ENCODE peak calls at places on chromosomes 11 and 22, in four cellular contexts. A is H1, L is GM12878, T is HCT116. M is an unnamed sample.

GRCh38 chr11:13335319-13335718 is 57.7 kb downstream of the BMAL1 start:
- DNase-seq in A (peak), L (no peak), T (no peak), M (peak)

GRCh38 chr11:8689726-8690255 is 7.2 kb downstream of the RPL27A start:
- DNase-seq in A (no peak), L (no peak), T (no peak), M (no peak)

GRCh38 chr11:16779436-16779835 is 41.0 kb downstream of the C11orf58 start:
- DNase-seq in A (no peak), L (no peak), T (peak), M (peak)

GRCh38 chr22:21734540-21735197 is 925 bp downstream of the YPEL1 start:
- DNase-seq in A (no peak), L (no peak), T (no peak), M (peak)

GRCh38 chr22:23070418-23071162 is at the start of gene GNAZ:
- DNase-seq in A (peak), L (no peak), T (no peak), M (no peak)

GRCh38 chr11:16356057-16356750 is at the start of gene SOX6:
- DNase-seq in A (no peak), L (no peak), T (no peak), M (no peak)

GRCh38 chr22:33785283-33785991 is 134.8 kb downstream of the LARGE1 start:
- DNase-seq in A (no peak), L (peak), T (no peak), M (no peak)

GRCh38 chr11:76159303-76159937 is 46.9 kb downstream of the WNT11 start:
- DNase-seq in A (no peak), L (no peak), T (no peak), M (no peak)

GRCh38 chr22:33919591-33920501 is at the start of gene LARGE1:
- DNase-seq in A (peak), L (no peak), T (no peak), M (peak)

GRCh38 chr22:50200333-50201190 is at the start of gene SELENOO:
- DNase-seq in A (peak), L (no peak), T (peak), M (peak)

GRCh38 chr11:65555693-65556231 is 2.4 kb downstream of the LTBP3 start:
- DNase-seq in A (no peak), L (no peak), T (peak), M (peak)

GRCh38 chr11:33722579-33723234 is 13.5 kb downstream of the CD59 start:
- DNase-seq in A (no peak), L (peak), T (no peak), M (peak)

GRCh38 chr22:35914665-35915476 is 113.8 kb downstream of the RBFOX2 start:
- DNase-seq in A (peak), L (no peak), T (peak), M (peak)

GRCh38 chr11:102345923-102346322 is 1.1 kb upstream of the BIRC2 start:
- DNase-seq in A (no peak), L (no peak), T (peak), M (no peak)

GRCh38 chr11:121661796-121662508 is 209.2 kb upstream of the SORL1-AS1 start:
- DNase-seq in A (no peak), L (no peak), T (no peak), M (no peak)

GRCh38 chr11:91373497-91373896 is 851.1 kb upstream of the FAT3 start:
- DNase-seq in A (no peak), L (no peak), T (no peak), M (no peak)

GRCh38 chr11:11239959-11240358 is 113.1 kb downstream of the CSNK2A3 start:
- DNase-seq in A (no peak), L (no peak), T (no peak), M (no peak)

GRCh38 chr11:125348704-125349635 is 147.1 kb downstream of the FEZ1 start:
- DNase-seq in A (peak), L (no peak), T (no peak), M (peak)

GRCh38 chr11:46951864-46952263 is 15.3 kb downstream of the CSTPP1 start:
- DNase-seq in A (no peak), L (no peak), T (no peak), M (no peak)

GRCh38 chr11:29093416-29093815 is 923.4 kb downstream of the KCNA4 start:
- DNase-seq in A (no peak), L (no peak), T (no peak), M (no peak)

GRCh38 chr11:18312663-18313420 is 9.1 kb downstream of the HPS5 start:
- DNase-seq in A (no peak), L (no peak), T (no peak), M (no peak)

GRCh38 chr22:23818541-23818940 is 20.3 kb downstream of the DERL3 start:
- DNase-seq in A (no peak), L (no peak), T (no peak), M (no peak)

GRCh38 chr11:124863137-124863825 is 2.0 kb upstream of the ROBO3 start:
- DNase-seq in A (peak), L (no peak), T (no peak), M (no peak)

GRCh38 chr22:46280063-46280817 is 12.4 kb downstream of the TTC38 start:
- DNase-seq in A (no peak), L (no peak), T (no peak), M (no peak)

GRCh38 chr11:1129143-1129665 is 28.5 kb upstream of the MUC5AC start:
- DNase-seq in A (no peak), L (no peak), T (no peak), M (no peak)

GRCh38 chr22:42399315-42400271 is 32.6 kb downstream of the NFAM1 start:
- DNase-seq in A (no peak), L (no peak), T (no peak), M (peak)

GRCh38 chr22:46150615-46151423 is 493 bp downstream of the PPARA start:
- DNase-seq in A (peak), L (no peak), T (no peak), M (peak)

GRCh38 chr11:107493117-107493516 is 35.5 kb upstream of the CWF19L2 start:
- DNase-seq in A (no peak), L (no peak), T (no peak), M (no peak)

GRCh38 chr11:3738723-3739122 is 58.6 kb downstream of the NUP98 start:
- DNase-seq in A (no peak), L (no peak), T (no peak), M (no peak)

GRCh38 chr11:72985645-72986044 is 156.5 kb downstream of the FCHSD2 start:
- DNase-seq in A (no peak), L (no peak), T (no peak), M (no peak)

GRCh38 chr11:100095809-100096208 is 591.3 kb upstream of the ARHGAP42 start:
- DNase-seq in A (no peak), L (no peak), T (no peak), M (no peak)

GRCh38 chr11:33801821-33802413 is 27.6 kb upstream of the FBXO3 start:
- DNase-seq in A (no peak), L (peak), T (peak), M (no peak)

GRCh38 chr11:125210112-125210511 is 45.6 kb downstream of the PKNOX2 start:
- DNase-seq in A (no peak), L (no peak), T (no peak), M (no peak)

GRCh38 chr11:37988031-37988430 is 1390.0 kb upstream of the RAG2 start:
- DNase-seq in A (no peak), L (no peak), T (no peak), M (no peak)

GRCh38 chr11:65571940-65572339 is 398 bp upstream of the FAM89B start:
- DNase-seq in A (no peak), L (no peak), T (no peak), M (peak)

GRCh38 chr11:75191330-75191717 is 40.4 kb downstream of the SLCO2B1 start:
- DNase-seq in A (no peak), L (no peak), T (no peak), M (no peak)

GRCh38 chr11:57680552-57680874 is 12.6 kb downstream of the ZDHHC5 start:
- DNase-seq in A (no peak), L (no peak), T (no peak), M (peak)

GRCh38 chr22:22380098-22381030 is 128.2 kb downstream of the ZNF280B start:
- DNase-seq in A (peak), L (no peak), T (no peak), M (peak)

GRCh38 chr11:115981814-115982471 is 477.7 kb upstream of the CADM1 start:
- DNase-seq in A (no peak), L (no peak), T (no peak), M (no peak)

GRCh38 chr11:117837070-117837776 is 12.7 kb upstream of the FXYD2 start:
- DNase-seq in A (no peak), L (no peak), T (no peak), M (no peak)

GRCh38 chr11:112886707-112887370 is 74.4 kb upstream of the NCAM1 start:
- DNase-seq in A (no peak), L (no peak), T (no peak), M (no peak)
- TF ChIP-seq EGR1 in A (no peak), L (no peak), T (no peak), M (no peak)

GRCh38 chr11:113667801-113668200 is 38.3 kb downstream of the TMPRSS5 start:
- DNase-seq in A (no peak), L (no peak), T (no peak), M (no peak)

GRCh38 chr11:113664069-113664980 is 41.8 kb downstream of the TMPRSS5 start:
- DNase-seq in A (no peak), L (no peak), T (peak), M (peak)

GRCh38 chr11:113666584-113666983 is 39.5 kb downstream of the TMPRSS5 start:
- DNase-seq in A (no peak), L (no peak), T (no peak), M (no peak)

GRCh38 chr11:113664981-113665710 is 41.0 kb downstream of the TMPRSS5 start:
- DNase-seq in A (no peak), L (no peak), T (no peak), M (peak)

GRCh38 chr11:113663567-113663966 is 42.5 kb downstream of the TMPRSS5 start:
- DNase-seq in A (no peak), L (no peak), T (no peak), M (peak)
- TF ChIP-seq EGR1 in A (no peak), L (no peak), T (no peak), M (no peak)

DNA sequence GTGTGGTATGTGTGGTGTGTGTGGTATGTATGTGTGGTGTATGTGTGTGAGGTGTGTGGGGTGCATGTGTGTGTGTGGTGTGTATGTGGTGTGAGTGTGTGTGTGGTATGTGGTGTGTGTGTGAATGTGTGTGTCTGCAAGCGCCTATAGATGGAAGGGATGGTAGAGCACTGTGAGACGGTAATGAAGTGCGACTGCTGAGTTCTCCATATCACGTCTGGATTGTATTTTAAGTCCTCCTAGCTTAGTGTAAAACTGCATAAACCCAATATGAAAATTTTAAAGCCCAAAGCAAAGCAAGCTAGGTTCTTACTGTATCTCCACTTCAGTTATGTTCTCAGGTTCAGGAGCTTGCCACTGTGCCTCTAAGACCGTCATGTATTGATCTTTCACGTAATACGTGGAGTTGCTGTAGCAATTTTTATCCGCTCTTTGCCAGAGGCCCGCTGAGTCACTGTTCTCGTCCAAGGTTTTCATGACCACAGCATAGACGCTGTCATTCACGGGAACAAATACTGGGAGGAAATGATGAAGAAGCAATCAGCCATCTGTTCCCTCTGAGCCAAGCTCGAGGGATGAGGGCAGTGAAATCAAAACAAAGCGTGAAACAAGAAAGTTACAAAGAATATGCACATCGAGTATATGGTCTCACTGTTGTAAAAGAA is 5.5 kb downstream of the PLET1 start:
- DNase-seq in A (no peak), L (no peak), T (no peak), M (peak)
- TF ChIP-seq EGR1 in A (no peak), L (no peak), T (no peak), M (no peak)

DNA sequence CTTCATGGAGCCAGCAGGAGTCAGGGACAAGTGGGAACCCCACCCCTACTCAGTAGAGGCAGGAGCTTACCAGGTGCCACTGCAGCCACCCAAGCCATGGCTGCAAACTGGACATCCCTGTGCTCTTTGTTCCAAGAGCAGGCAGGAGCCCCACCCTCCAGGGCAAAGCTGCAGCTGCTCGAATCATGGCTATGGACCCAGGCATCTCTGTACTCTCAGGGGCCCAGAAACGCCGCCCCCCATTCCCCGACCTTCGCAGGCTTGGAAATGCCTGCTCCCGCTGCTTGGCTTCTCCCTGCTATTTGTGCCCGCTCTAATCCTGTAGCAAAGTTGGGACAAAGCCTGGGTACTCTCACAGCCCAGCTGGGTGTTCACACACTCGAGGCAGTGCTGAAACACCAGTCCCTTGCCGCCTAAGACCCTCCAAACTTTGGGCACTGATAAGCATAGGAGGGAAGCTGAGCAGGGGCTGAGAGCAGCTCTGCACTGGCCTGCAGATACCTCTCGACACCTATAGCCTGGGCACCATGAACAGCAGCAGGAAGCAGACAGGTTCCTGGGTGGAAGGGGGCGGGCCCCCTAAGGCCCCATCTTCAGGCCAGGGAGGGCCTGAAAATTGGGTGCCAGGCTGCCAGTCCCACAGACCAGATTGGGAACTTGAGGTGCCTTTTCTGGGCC is 402.4 kb downstream of the LRRC4C start:
- DNase-seq in A (no peak), L (no peak), T (no peak), M (no peak)
- TF ChIP-seq EGR1 in A (no peak), L (no peak), T (no peak), M (no peak)

DNA sequence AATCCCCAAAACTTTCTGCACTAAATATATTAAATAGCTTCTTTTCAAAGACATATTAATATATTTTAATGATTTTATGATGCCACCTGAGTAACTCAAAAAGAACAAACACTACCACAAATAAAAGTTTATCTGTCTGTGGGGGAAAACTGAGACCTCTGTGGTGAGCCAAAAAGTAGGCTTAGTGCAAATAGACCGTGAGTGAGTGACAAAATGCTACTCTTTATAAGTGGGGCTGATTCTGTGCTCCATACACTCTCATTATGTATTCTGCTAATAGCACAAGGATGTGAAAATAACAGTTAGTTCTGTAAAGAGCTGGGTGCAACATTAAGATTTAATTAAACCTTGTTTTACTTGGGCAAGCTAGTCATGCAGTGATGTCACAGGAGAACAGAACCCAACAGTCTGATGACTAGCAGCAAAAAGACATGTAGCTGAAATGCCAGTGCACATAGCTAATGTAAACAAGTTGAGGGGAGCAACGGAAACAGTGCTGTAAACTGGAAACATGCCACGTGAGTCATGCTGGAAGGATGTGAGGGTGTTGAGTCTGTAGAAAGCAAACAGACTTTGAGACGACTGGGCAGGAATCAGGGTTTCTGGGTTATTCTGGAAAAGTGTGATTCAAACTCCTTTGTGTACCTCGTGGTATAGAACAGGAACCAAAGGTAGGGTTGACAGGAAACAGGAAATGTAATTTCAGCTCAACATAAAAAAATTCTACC is 1130.4 kb downstream of the LRRC4C start:
- DNase-seq in A (no peak), L (no peak), T (no peak), M (no peak)
- TF ChIP-seq EGR1 in A (no peak), L (no peak), T (no peak), M (no peak)

GRCh38 chr11:60899021-60899936 is 7.1 kb downstream of the PRPF19 start:
- DNase-seq in A (peak), L (no peak), T (peak), M (peak)

GRCh38 chr11:60902625-60903024 is 3.8 kb downstream of the PRPF19 start:
- DNase-seq in A (no peak), L (no peak), T (no peak), M (no peak)

GRCh38 chr11:60897496-60897895 is 8.9 kb downstream of the PRPF19 start:
- DNase-seq in A (no peak), L (no peak), T (no peak), M (no peak)

GRCh38 chr11:60899977-60900376 is 6.4 kb downstream of the PRPF19 start:
- DNase-seq in A (no peak), L (no peak), T (no peak), M (no peak)

DNA sequence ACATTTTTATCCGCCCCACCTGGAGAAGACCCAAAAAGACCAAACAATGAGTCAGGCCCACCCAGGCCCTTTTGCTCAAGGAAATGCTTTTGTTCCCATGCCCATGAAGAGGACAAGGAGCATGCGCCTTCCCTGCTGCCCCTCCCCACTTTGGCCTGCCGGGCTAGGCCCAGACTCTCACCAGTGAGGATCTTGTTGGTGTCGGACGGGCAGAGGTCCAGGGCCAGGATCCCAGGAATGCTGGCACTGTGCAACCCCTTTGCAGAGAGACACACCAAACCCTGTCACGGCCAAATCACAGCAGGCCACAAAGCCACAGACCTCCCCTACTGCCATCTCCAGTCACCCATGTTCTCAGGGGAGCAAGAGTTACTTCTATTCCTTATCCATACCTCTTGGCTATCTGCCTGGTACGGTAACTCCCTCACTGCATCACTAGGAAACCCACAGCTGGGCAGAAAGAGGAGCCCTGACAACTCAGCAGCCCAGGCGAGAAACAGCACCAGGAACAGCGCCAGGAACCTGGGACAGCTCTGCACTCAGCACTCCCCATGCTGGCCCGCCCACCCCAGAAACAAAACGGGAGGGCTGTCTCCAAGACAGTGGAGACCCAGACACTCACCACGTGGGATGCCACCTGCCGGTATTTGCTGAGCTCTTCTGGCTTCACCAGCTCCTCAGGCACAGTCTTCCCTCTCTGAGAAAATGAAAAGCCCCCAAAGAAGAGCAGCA is 5.5 kb downstream of the PRPF19 start:
- DNase-seq in A (no peak), L (no peak), T (no peak), M (no peak)
- TF ChIP-seq EGR1 in A (no peak), L (no peak), T (no peak), M (no peak)

M was measured in K562.